ENCODE peak calls at places on chromosome 1, in five cellular contexts. One of them, this sample, is unnamed.

GRCh38 chr1:164953095-164953494 is 394.1 kb downstream of the PBX1 start:
- DNase-seq in IMR-90: no peak
- DNase-seq in esophagus squamous epithelium: no peak
- DNase-seq in gastrocnemius medialis: no peak
- DNase-seq in SK-N-SH: no peak
- DNase-seq in this sample: no peak

GRCh38 chr1:237938553-237938952 is 47.8 kb upstream of the ZP4 start:
- DNase-seq in IMR-90: no peak
- DNase-seq in gastrocnemius medialis: no peak
- DNase-seq in esophagus squamous epithelium: no peak
- DNase-seq in SK-N-SH: no peak
- DNase-seq in this sample: no peak

GRCh38 chr1:240031414-240031813 is 60.3 kb upstream of the FMN2 start:
- DNase-seq in esophagus squamous epithelium: no peak
- DNase-seq in IMR-90: peak; percentile 64
- DNase-seq in SK-N-SH: no peak
- DNase-seq in gastrocnemius medialis: no peak
- DNase-seq in this sample: no peak

GRCh38 chr1:91828583-91829281 is 57.2 kb downstream of the TGFBR3 start:
- DNase-seq in gastrocnemius medialis: no peak
- DNase-seq in esophagus squamous epithelium: no peak
- DNase-seq in SK-N-SH: no peak
- DNase-seq in IMR-90: no peak
- DNase-seq in this sample: no peak

GRCh38 chr1:242023805-242024204 is 24.9 kb upstream of the MAP1LC3C start:
- DNase-seq in esophagus squamous epithelium: no peak
- DNase-seq in SK-N-SH: no peak
- DNase-seq in IMR-90: no peak
- DNase-seq in gastrocnemius medialis: no peak
- DNase-seq in this sample: no peak

GRCh38 chr1:116268211-116268610 is 104.8 kb upstream of the ATP1A1 start:
- DNase-seq in SK-N-SH: no peak
- DNase-seq in esophagus squamous epithelium: no peak
- DNase-seq in IMR-90: no peak
- DNase-seq in gastrocnemius medialis: peak; percentile 41
- DNase-seq in this sample: no peak

GRCh38 chr1:13699936-13700520 is at the start of gene PRDM2:
- DNase-seq in esophagus squamous epithelium: no peak
- DNase-seq in IMR-90: peak; percentile 17
- DNase-seq in SK-N-SH: peak; percentile 88
- DNase-seq in gastrocnemius medialis: peak; percentile 29
- DNase-seq in this sample: peak; percentile 78

GRCh38 chr1:53482441-53483153 is 23.4 kb downstream of the DMRTB1 start:
- DNase-seq in gastrocnemius medialis: no peak
- DNase-seq in IMR-90: no peak
- DNase-seq in esophagus squamous epithelium: no peak
- DNase-seq in SK-N-SH: no peak
- DNase-seq in this sample: no peak

GRCh38 chr1:194568610-194569009 is 1382.2 kb upstream of the B3GALT2 start:
- DNase-seq in SK-N-SH: no peak
- DNase-seq in esophagus squamous epithelium: no peak
- DNase-seq in IMR-90: peak; percentile 12
- DNase-seq in gastrocnemius medialis: no peak
- DNase-seq in this sample: no peak

GRCh38 chr1:158180741-158181576 is at the start of gene CD1D:
- DNase-seq in gastrocnemius medialis: no peak
- DNase-seq in SK-N-SH: no peak
- DNase-seq in esophagus squamous epithelium: no peak
- DNase-seq in IMR-90: no peak
- DNase-seq in this sample: no peak
- H3K27ac ChIP-seq in gastrocnemius medialis: no peak within 1 kb of the TSS
- H3K27ac ChIP-seq in SK-N-SH: no peak within 1 kb of the TSS
- H3K27ac ChIP-seq in esophagus squamous epithelium: peak within 1 kb of the TSS; percentile 13
- H3K27ac ChIP-seq in IMR-90: no peak within 1 kb of the TSS
- H3K27ac ChIP-seq in this sample: no peak within 1 kb of the TSS

GRCh38 chr1:211336161-211336560 is 9.5 kb downstream of the TRAF5 start:
- DNase-seq in IMR-90: no peak
- DNase-seq in SK-N-SH: no peak
- DNase-seq in gastrocnemius medialis: no peak
- DNase-seq in esophagus squamous epithelium: no peak
- DNase-seq in this sample: no peak
- H3K27ac ChIP-seq in IMR-90: no peak overlapping the region
- H3K27ac ChIP-seq in SK-N-SH: no peak overlapping the region
- H3K27ac ChIP-seq in gastrocnemius medialis: no peak overlapping the region
- H3K27ac ChIP-seq in esophagus squamous epithelium: peak overlapping the region; percentile 9
- H3K27ac ChIP-seq in this sample: no peak overlapping the region

GRCh38 chr1:213331776-213332175 is 280.7 kb downstream of the RPS6KC1 start:
- DNase-seq in SK-N-SH: no peak
- DNase-seq in gastrocnemius medialis: no peak
- DNase-seq in esophagus squamous epithelium: no peak
- DNase-seq in IMR-90: no peak
- DNase-seq in this sample: no peak

GRCh38 chr1:213330281-213330680 is 279.2 kb downstream of the RPS6KC1 start:
- DNase-seq in SK-N-SH: no peak
- DNase-seq in esophagus squamous epithelium: no peak
- DNase-seq in gastrocnemius medialis: no peak
- DNase-seq in IMR-90: no peak
- DNase-seq in this sample: no peak

GRCh38 chr1:213325482-213325881 is 274.4 kb downstream of the RPS6KC1 start:
- DNase-seq in esophagus squamous epithelium: no peak
- DNase-seq in SK-N-SH: no peak
- DNase-seq in gastrocnemius medialis: no peak
- DNase-seq in IMR-90: no peak
- DNase-seq in this sample: no peak

GRCh38 chr1:213327318-213327667 is 276.3 kb downstream of the RPS6KC1 start:
- DNase-seq in gastrocnemius medialis: peak; percentile 33
- DNase-seq in esophagus squamous epithelium: no peak
- DNase-seq in IMR-90: peak; percentile 86
- DNase-seq in SK-N-SH: no peak
- DNase-seq in this sample: peak; percentile 36

DNA sequence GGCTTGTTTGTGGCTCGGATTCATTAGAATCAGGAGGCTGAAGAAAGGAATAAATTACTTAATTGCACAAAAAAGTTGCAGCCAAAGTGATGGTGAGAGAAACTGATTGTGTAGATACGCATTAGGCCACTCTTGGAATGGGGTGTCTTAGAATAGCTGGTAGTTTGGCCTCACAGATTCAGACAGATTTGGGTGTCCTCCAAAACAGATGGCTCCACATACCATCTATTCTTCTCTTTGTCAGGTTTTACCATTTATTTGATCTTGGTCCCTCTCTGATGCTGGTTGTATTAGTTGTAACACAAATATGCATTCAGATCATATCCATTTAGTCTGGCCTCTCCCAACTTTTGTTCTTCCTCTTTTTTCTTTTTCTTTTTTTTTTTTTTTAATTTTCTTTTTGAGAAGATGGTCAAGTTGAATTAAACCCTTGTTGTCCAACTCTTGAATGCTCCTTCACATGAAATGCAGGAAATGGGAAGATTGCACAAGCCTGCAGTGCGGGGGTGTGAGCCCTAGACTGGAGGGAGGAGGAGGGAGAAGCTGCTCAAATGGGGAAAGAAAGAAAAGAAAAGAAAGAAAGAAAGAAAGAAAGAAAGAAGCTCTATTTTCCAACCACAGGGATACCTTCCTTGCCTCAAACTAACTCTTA is 275.8 kb downstream of the RPS6KC1 start:
- DNase-seq in gastrocnemius medialis: peak; percentile 15
- DNase-seq in IMR-90: peak; percentile 77
- DNase-seq in SK-N-SH: no peak
- DNase-seq in esophagus squamous epithelium: no peak
- DNase-seq in this sample: no peak
- H3K27ac ChIP-seq in gastrocnemius medialis: no peak overlapping the region
- H3K27ac ChIP-seq in IMR-90: peak overlapping the region; percentile 77
- H3K27ac ChIP-seq in SK-N-SH: peak overlapping the region; percentile 37
- H3K27ac ChIP-seq in esophagus squamous epithelium: no peak overlapping the region
- H3K27ac ChIP-seq in this sample: no peak overlapping the region

DNA sequence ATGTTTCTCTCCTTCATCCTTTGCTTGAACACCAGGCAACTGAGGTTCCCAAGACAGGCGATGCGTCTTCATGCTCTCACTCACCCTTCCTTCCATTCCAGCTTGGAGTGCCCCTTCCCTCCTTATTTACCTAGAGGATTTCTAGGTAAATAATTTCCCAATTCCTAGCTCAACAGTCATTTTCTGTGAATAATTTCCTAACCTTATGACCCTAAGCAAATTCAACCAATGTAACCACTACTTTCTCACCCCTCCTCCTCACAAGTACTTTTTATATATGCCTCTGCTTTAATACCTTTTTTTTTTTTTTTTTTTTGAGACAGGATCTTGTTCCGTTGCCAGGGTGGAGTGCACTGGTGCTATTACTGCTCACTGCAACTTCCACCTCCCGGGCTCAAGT is 86.7 kb downstream of the USP24 start:
- DNase-seq in IMR-90: no peak
- DNase-seq in gastrocnemius medialis: no peak
- DNase-seq in esophagus squamous epithelium: no peak
- DNase-seq in SK-N-SH: no peak
- DNase-seq in this sample: no peak
- H3K27ac ChIP-seq in IMR-90: no peak overlapping the region
- H3K27ac ChIP-seq in gastrocnemius medialis: no peak overlapping the region
- H3K27ac ChIP-seq in esophagus squamous epithelium: no peak overlapping the region
- H3K27ac ChIP-seq in SK-N-SH: no peak overlapping the region
- H3K27ac ChIP-seq in this sample: no peak overlapping the region

GRCh38 chr1:109499661-109500536 is 6.0 kb downstream of the CYB561D1 start:
- DNase-seq in SK-N-SH: peak; percentile 42
- DNase-seq in IMR-90: peak; percentile 76
- DNase-seq in gastrocnemius medialis: peak; percentile 59
- DNase-seq in esophagus squamous epithelium: no peak
- DNase-seq in this sample: peak; percentile 72

GRCh38 chr1:109503935-109504334 is 5.6 kb downstream of the AMIGO1 start:
- DNase-seq in IMR-90: no peak
- DNase-seq in esophagus squamous epithelium: no peak
- DNase-seq in gastrocnemius medialis: no peak
- DNase-seq in SK-N-SH: no peak
- DNase-seq in this sample: no peak

GRCh38 chr1:109501644-109502367 is 7.7 kb downstream of the AMIGO1 start:
- DNase-seq in esophagus squamous epithelium: no peak
- DNase-seq in IMR-90: no peak
- DNase-seq in gastrocnemius medialis: no peak
- DNase-seq in SK-N-SH: no peak
- DNase-seq in this sample: no peak

GRCh38 chr1:109500886-109501285 is 7.0 kb downstream of the CYB561D1 start:
- DNase-seq in gastrocnemius medialis: no peak
- DNase-seq in esophagus squamous epithelium: no peak
- DNase-seq in SK-N-SH: no peak
- DNase-seq in IMR-90: peak; percentile 90
- DNase-seq in this sample: peak; percentile 75

GRCh38 chr1:109502368-109502851 is 7.1 kb downstream of the AMIGO1 start:
- DNase-seq in esophagus squamous epithelium: no peak
- DNase-seq in IMR-90: no peak
- DNase-seq in SK-N-SH: no peak
- DNase-seq in gastrocnemius medialis: no peak
- DNase-seq in this sample: no peak
- H3K27ac ChIP-seq in esophagus squamous epithelium: peak overlapping the region; percentile 38
- H3K27ac ChIP-seq in IMR-90: no peak overlapping the region
- H3K27ac ChIP-seq in SK-N-SH: no peak overlapping the region
- H3K27ac ChIP-seq in gastrocnemius medialis: no peak overlapping the region
- H3K27ac ChIP-seq in this sample: no peak overlapping the region

DNA sequence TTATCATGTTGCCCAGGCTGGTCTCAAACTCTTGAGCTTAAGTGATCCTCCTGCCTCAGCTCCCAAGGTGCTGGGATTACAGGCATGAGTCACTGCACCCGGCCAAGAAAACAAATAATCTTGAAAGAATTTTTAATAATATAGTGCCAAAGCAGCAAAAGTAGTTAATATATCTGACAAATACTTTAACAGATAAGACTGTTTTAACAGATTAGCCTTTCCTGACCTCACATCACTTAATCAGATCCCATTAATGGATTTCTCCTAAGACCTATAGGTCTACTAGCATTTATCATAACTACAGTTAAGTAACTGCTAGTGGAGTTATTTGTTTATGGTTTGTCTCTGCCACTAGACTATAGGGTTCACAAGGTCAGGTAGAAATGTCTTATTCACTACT is 61.1 kb upstream of the HP1BP3 start:
- DNase-seq in gastrocnemius medialis: no peak
- DNase-seq in esophagus squamous epithelium: no peak
- DNase-seq in SK-N-SH: no peak
- DNase-seq in IMR-90: peak; percentile 49
- DNase-seq in this sample: no peak
- H3K27ac ChIP-seq in gastrocnemius medialis: no peak overlapping the region
- H3K27ac ChIP-seq in esophagus squamous epithelium: no peak overlapping the region
- H3K27ac ChIP-seq in SK-N-SH: peak overlapping the region; percentile 54
- H3K27ac ChIP-seq in IMR-90: no peak overlapping the region
- H3K27ac ChIP-seq in this sample: no peak overlapping the region

GRCh38 chr1:2269922-2270259 is 41.8 kb downstream of the SKI start:
- DNase-seq in SK-N-SH: no peak
- DNase-seq in esophagus squamous epithelium: no peak
- DNase-seq in IMR-90: no peak
- DNase-seq in gastrocnemius medialis: no peak
- DNase-seq in this sample: no peak
- H3K27ac ChIP-seq in SK-N-SH: no peak overlapping the region
- H3K27ac ChIP-seq in esophagus squamous epithelium: peak overlapping the region; percentile 74
- H3K27ac ChIP-seq in IMR-90: no peak overlapping the region
- H3K27ac ChIP-seq in gastrocnemius medialis: peak overlapping the region; percentile 40
- H3K27ac ChIP-seq in this sample: peak overlapping the region; percentile 68

DNA sequence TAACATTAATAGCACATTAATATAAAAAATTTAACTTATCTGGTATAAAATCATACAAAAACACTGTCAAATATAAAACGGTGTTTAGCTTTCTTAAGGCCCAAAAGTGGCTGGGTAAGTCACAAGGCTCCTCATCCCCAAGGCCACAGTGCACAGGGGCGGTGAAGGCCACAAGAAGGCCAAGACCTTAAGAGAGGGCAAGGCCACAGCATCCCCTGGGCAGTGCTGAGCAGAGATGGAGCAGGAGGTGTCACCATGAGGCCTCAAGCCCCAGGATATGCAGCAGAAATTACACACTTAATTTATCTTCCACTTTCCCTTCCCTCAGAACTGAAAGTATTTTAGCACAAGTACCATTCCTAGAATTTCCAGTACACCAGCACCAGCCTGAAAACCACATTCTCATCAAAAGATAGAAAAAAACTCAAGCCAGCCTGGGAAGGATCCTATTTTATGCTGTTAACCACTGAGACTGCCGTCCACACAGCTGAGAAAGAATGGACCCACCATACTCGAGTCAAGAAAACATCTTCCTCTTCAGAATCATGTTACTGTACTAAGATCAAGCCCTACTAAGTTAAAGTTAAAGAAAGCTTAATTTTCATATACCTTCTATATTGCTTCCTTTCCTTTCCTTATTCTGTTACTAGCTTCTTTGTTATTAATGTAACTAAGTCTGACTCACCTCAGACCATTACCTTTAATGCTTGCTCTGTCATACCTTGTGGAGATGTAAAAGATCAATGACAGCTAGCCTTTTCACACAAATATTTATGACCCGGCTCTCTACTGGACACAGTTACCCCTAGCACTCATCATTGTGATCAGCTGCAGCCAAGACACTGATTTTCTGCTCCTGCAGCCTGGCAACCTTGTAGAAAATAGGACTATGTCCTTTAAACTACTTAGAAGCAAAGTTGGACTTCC is 26.4 kb upstream of the FMO1 start:
- DNase-seq in gastrocnemius medialis: no peak
- DNase-seq in IMR-90: peak; percentile 22
- DNase-seq in SK-N-SH: no peak
- DNase-seq in esophagus squamous epithelium: no peak
- DNase-seq in this sample: no peak
- H3K27ac ChIP-seq in gastrocnemius medialis: peak overlapping the region; percentile 70
- H3K27ac ChIP-seq in IMR-90: peak overlapping the region; percentile 100
- H3K27ac ChIP-seq in SK-N-SH: no peak overlapping the region
- H3K27ac ChIP-seq in esophagus squamous epithelium: peak overlapping the region; percentile 77
- H3K27ac ChIP-seq in this sample: peak overlapping the region; percentile 90

This sample was measured in ascending aorta.